ENCODE peak calls at places on chromosomes 7 and 10, in seven cellular contexts. X, C, U, M, H, S and W are unnamed samples.

GRCh38 chr10:22913474-22914092 is 14.3 kb upstream of the ARMC3 start:
- ATAC-seq in X (peak; percentile 59), C (peak; percentile 84), U (no peak), M (no peak), H (no peak), S (no peak), W (no peak)

GRCh38 chr7:50782376-50783208 is at the start of gene GRB10:
- ATAC-seq in X (peak; percentile 42), C (peak; percentile 26), U (peak; percentile 65), M (peak; percentile 73), H (no peak), S (no peak), W (peak; percentile 78)

GRCh38 chr10:133528845-133529575 is 1.8 kb downstream of the CYP2E1 start:
- ATAC-seq in X (peak; percentile 41), C (peak; percentile 61), U (no peak), M (no peak), H (no peak), S (no peak), W (no peak)

GRCh38 chr10:121043124-121043849 is 192.1 kb downstream of the WDR11 start:
- ATAC-seq in X (no peak), C (no peak), U (no peak), M (no peak), H (no peak), S (no peak), W (no peak)

GRCh38 chr7:30642789-30643188 is 39.5 kb downstream of the CRHR2 start:
- ATAC-seq in X (no peak), C (no peak), U (no peak), M (no peak), H (no peak), S (no peak), W (no peak)

GRCh38 chr10:18505719-18506118 is 145.7 kb downstream of the NSUN6 start:
- ATAC-seq in X (no peak), C (no peak), U (no peak), M (no peak), H (no peak), S (no peak), W (no peak)

GRCh38 chr7:39042706-39043105 is 65.0 kb downstream of the POU6F2 start:
- ATAC-seq in X (no peak), C (no peak), U (no peak), M (no peak), H (no peak), S (no peak), W (no peak)

GRCh38 chr7:11579141-11579540 is 252.9 kb downstream of the THSD7A start:
- ATAC-seq in X (no peak), C (no peak), U (no peak), M (no peak), H (no peak), S (no peak), W (no peak)

GRCh38 chr10:34078798-34079470 is 736.2 kb downstream of the PARD3 start:
- ATAC-seq in X (no peak), C (no peak), U (no peak), M (no peak), H (no peak), S (no peak), W (peak; percentile 39)

GRCh38 chr10:5788969-5789368 is 24.3 kb downstream of the GDI2 start:
- ATAC-seq in X (no peak), C (no peak), U (no peak), M (no peak), H (no peak), S (no peak), W (no peak)